ENCODE peak calls at places on chromosomes 5 and 9, in four cellular contexts. Q, V, W and T are unnamed samples.
A peak's percentile ranks its signal among the peaks of the same experiment; 100 is the strongest.

GRCh38 chr5:6715758-6716633 is 2.8 kb downstream of the TENT4A start:
- DNase-seq in Q (no peak), V (no peak), W (no peak), T (no peak)

GRCh38 chr5:9423611-9424010 is 122.3 kb downstream of the SEMA5A start:
- DNase-seq in Q (no peak), V (no peak), W (no peak), T (no peak)

GRCh38 chr9:129422032-129422842 is 198.7 kb downstream of the C9orf50 start:
- DNase-seq in Q (no peak), V (no peak), W (no peak), T (no peak)

GRCh38 chr5:38847549-38848341 is 1.9 kb downstream of the OSMR start:
- DNase-seq in Q (no peak), V (no peak), W (no peak), T (no peak)

GRCh38 chr5:168802337-168802736 is 223.2 kb upstream of the PANK3 start:
- DNase-seq in Q (no peak), V (no peak), W (no peak), T (no peak)

GRCh38 chr9:77802512-77803293 is 154.6 kb upstream of the GNA14 start:
- DNase-seq in Q (no peak), V (no peak), W (no peak), T (no peak)

GRCh38 chr9:132114102-132114707 is 34.5 kb upstream of the MED27 start:
- DNase-seq in Q (peak; percentile 33), V (peak; percentile 60), W (peak; percentile 70), T (peak; percentile 90)

GRCh38 chr9:78620303-78620702 is 323.4 kb downstream of the PSAT1 start:
- DNase-seq in Q (no peak), V (no peak), W (peak; percentile 27), T (no peak)

GRCh38 chr9:105333076-105333475 is 88.6 kb downstream of the SLC44A1 start:
- DNase-seq in Q (no peak), V (peak; percentile 38), W (no peak), T (no peak)